ENCODE peak calls at places on chromosomes 12 and 14, in ten cellular contexts. O is ascending aorta; A is stomach; S is tibial artery; P is H1; T is CD8-positive, alpha-beta T cell; X is upper lobe of left lung; V is CD8-positive, alpha-beta memory T cell; H is psoas muscle; B is left ventricle myocardium inferior. N is an unnamed sample.

GRCh38 chr12:33431648-33432047 is 8.0 kb downstream of the SYT10 start:
- DNase-seq in O (no peak), A (no peak), S (no peak), P (no peak), T (no peak), X (no peak), V (no peak), H (no peak), B (no peak), N (no peak)

GRCh38 chr12:130401703-130402102 is 64.0 kb downstream of the PIWIL1 start:
- DNase-seq in O (no peak), A (no peak), S (no peak), P (no peak), T (no peak), X (no peak), V (no peak), H (no peak), B (no peak), N (no peak)

GRCh38 chr12:18439541-18439940 is 178.2 kb downstream of the PIK3C2G start:
- DNase-seq in O (no peak), A (no peak), S (no peak), P (no peak), T (no peak), X (no peak), V (no peak), H (no peak), B (no peak), N (no peak)

GRCh38 chr12:110183386-110183785 is 59.2 kb downstream of the IFT81 start:
- DNase-seq in O (no peak), A (no peak), S (no peak), P (no peak), T (no peak), X (no peak), V (no peak), H (no peak), B (no peak), N (no peak)

GRCh38 chr12:109923038-109923437 is 23.0 kb downstream of the TCHP start:
- DNase-seq in O (no peak), A (no peak), S (peak; percentile 44), P (no peak), T (no peak), X (no peak), V (no peak), H (no peak), B (no peak), N (no peak)

GRCh38 chr14:97866186-97866585 is 1069.0 kb downstream of the VRK1 start:
- DNase-seq in O (no peak), A (no peak), S (no peak), P (no peak), T (no peak), X (no peak), V (no peak), H (no peak), B (no peak), N (no peak)

GRCh38 chr14:20035449-20035848 is 389 bp downstream of the OR4K13 start:
- DNase-seq in O (no peak), A (no peak), S (no peak), P (no peak), T (no peak), X (no peak), V (no peak), H (no peak), B (no peak), N (no peak)

GRCh38 chr12:67382206-67382871 is 113.2 kb downstream of the CAND1 start:
- DNase-seq in O (no peak), A (no peak), S (no peak), P (no peak), T (no peak), X (no peak), V (no peak), H (no peak), B (no peak), N (no peak)

GRCh38 chr12:29238822-29239291 is 89.8 kb downstream of the FAR2 start:
- DNase-seq in O (no peak), A (no peak), S (no peak), P (no peak), T (no peak), X (no peak), V (no peak), H (no peak), B (no peak), N (no peak)

GRCh38 chr12:53674977-53675700 is 744 bp downstream of the ATP5MC2 start:
- DNase-seq in O (no peak), A (no peak), S (peak; percentile 55), P (no peak), T (no peak), X (no peak), V (no peak), H (no peak), B (no peak), N (no peak)

DNA sequence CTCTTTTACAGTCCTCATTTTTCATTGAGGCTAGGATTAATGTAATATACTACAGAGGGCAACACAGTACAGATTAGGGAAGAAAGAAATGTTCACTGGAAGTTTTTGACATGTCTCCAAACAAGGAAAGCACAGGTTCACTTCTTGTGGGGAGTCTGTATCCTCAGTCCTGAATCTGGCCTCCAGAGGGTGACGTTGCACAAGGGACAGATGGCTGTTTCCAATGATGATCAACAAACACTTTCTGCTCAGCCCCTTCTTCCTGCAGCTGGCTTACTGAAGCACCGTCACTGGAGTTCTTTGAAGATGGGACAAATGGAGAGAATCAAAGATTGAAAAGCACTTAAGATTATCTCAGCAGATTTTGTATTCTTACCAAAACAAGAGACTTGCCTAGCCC is 123.3 kb upstream of the OR4E1 start:
- DNase-seq in O (no peak), A (no peak), S (no peak), P (no peak), T (no peak), X (no peak), V (no peak), H (no peak), B (no peak), N (no peak)
- H3K36me3 ChIP-seq in O (no peaks in the 10 kb centered on the region), A (no peaks in the 10 kb centered on the region), S (no peaks in the 10 kb centered on the region), P (no peaks in the 10 kb centered on the region), T (no peaks in the 10 kb centered on the region), X (no peaks in the 10 kb centered on the region), V (no peaks in the 10 kb centered on the region), H (no peaks in the 10 kb centered on the region), B (no peaks in the 10 kb centered on the region), N (no peaks in the 10 kb centered on the region)

DNA sequence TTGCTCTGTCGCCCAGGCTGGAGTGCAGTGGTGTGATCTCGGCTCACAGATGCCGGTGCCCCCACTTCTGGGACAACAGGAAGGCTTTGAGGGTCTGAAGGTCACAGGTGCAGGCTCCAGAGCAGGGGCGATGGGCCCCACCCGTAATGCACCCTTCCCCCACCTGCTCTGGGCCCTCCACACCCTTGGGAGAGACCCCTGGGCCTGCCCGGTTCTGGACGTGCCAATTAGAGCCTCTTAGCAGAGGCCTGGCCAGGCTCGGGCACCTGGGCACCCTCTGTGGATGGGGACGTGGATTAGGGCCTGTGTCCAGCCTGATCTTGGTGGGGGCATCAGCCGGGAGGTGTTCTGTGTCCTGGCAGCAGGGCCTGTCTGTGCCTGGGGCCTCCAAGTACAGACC is 62.2 kb downstream of the KIF26A start:
- DNase-seq in O (no peak), A (no peak), S (no peak), P (no peak), T (no peak), X (peak; percentile 60), V (no peak), H (no peak), B (no peak), N (no peak)
- H3K27ac ChIP-seq in O (no peak overlapping the region), A (no peak overlapping the region), S (no peak overlapping the region), P (no peak overlapping the region), T (no peak overlapping the region), X (no peak overlapping the region), V (no peak overlapping the region), H (no peak overlapping the region), B (no peak overlapping the region), N (no peak overlapping the region)

DNA sequence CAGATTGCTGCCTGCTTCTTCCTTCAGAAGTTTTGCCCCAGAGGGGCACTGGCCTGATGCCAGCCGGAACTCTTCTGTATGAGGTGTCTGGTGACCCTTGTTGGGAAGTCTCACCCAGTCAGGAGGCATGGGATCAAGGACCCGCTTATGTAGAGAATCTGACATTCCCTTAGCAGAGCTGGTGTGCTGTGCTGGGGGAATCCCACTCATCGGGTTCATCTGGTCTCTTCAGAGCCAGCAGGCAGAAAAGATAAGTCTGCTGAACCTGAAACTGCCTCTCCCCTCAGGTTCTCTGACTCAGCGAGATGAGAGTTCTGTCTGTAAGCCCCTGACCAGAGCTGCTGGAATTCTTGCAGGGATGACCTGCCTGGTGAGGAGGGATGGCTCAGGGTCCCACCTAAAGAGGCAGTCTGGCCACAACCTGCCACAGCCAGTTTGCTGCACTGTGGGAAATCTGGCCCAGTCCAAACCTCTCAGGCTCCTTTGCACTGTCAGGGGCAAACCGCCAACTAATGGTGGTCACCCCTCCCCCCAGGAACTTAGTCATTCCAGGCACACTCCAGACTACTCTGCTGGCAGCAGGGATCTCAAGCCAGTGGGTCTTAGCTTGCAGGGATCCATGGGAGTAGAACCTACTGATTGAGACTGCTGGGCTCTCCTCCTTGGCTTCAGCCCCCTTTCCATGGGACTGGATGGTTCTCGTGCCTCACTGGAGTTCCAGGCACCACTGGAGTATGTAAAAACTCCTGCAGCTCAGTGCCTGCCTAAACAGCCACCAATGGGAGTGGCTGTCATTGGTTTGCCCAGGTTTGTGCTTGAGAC is 4.1 kb downstream of the CLEC2D start:
- DNase-seq in O (no peak), A (no peak), S (peak; percentile 74), P (no peak), T (peak; percentile 63), X (no peak), V (peak; percentile 55), H (peak; percentile 42), B (peak; percentile 52), N (peak; percentile 50)
- H3K4me1 ChIP-seq in O (no peaks in the 10 kb centered on the region), A (peaks cover 11% of the 10 kb centered on the region), S (peaks cover 6% of the 10 kb centered on the region), P (peaks cover 4% of the 10 kb centered on the region), T (peaks cover 44% of the 10 kb centered on the region), X (peaks cover 10% of the 10 kb centered on the region), V (peaks cover 52% of the 10 kb centered on the region), H (no peaks in the 10 kb centered on the region), B (peaks cover 13% of the 10 kb centered on the region), N (peaks cover 29% of the 10 kb centered on the region)

GRCh38 chr12:99916555-99916954 is 68.2 kb downstream of the ANKS1B start:
- DNase-seq in O (no peak), A (no peak), S (no peak), P (no peak), T (no peak), X (no peak), V (no peak), H (no peak), B (no peak), N (no peak)
- H3K36me3 ChIP-seq in O (no peaks in the 10 kb centered on the region), A (no peaks in the 10 kb centered on the region), S (no peaks in the 10 kb centered on the region), P (no peaks in the 10 kb centered on the region), T (no peaks in the 10 kb centered on the region), X (no peaks in the 10 kb centered on the region), V (no peaks in the 10 kb centered on the region), H (no peaks in the 10 kb centered on the region), B (no peaks in the 10 kb centered on the region), N (no peaks in the 10 kb centered on the region)